ENCODE peak calls at places on chromosomes 4 and X, in seven cellular contexts. N is pancreas, M is left lung, B is tibial nerve, R is uterus, E is stomach, G is neuronal stem cell. L is an unnamed sample. For H3K4me1, the result is how much of the 10 kb centered on the place peaks cover.

GRCh38 chr4:38160487-38161207 is 200.4 kb downstream of the PTTG2 start:
- DNase-seq in N (peak), M (no peak), B (no peak), R (peak), E (no peak), G (peak), L (peak)

GRCh38 chr4:53039741-53040458 is 177.8 kb downstream of the RASL11B start:
- DNase-seq in N (no peak), M (no peak), B (no peak), R (no peak), E (no peak), G (no peak), L (no peak)

GRCh38 chrX:36978886-36979285 is 29.3 kb upstream of the FAM47C start:
- DNase-seq in N (no peak), M (no peak), B (no peak), R (no peak), E (no peak), G (no peak), L (no peak)

GRCh38 chrX:47499291-47499690 is 16.3 kb upstream of the ZNF41 start:
- DNase-seq in N (no peak), M (no peak), B (no peak), R (no peak), E (no peak), G (no peak), L (no peak)

GRCh38 chr4:13980317-13980716 is 352.8 kb upstream of the BOD1L1 start:
- DNase-seq in N (no peak), M (no peak), B (no peak), R (no peak), E (no peak), G (no peak), L (peak)

GRCh38 chr4:20944451-20944850 is 244.2 kb downstream of the PACRGL start:
- DNase-seq in N (no peak), M (no peak), B (no peak), R (no peak), E (no peak), G (no peak), L (peak)

GRCh38 chr4:38510201-38510600 is 153.8 kb upstream of the KLF3 start:
- DNase-seq in N (no peak), M (no peak), B (no peak), R (no peak), E (no peak), G (no peak), L (no peak)

GRCh38 chr4:153735901-153736461 is 23.8 kb downstream of the RNF175 start:
- DNase-seq in N (no peak), M (no peak), B (no peak), R (no peak), E (no peak), G (no peak), L (no peak)

GRCh38 chrX:13649823-13650222 is 3.1 kb upstream of the TCEANC start:
- DNase-seq in N (no peak), M (no peak), B (no peak), R (no peak), E (no peak), G (no peak), L (no peak)

GRCh38 chrX:143854006-143854405 is 29.9 kb upstream of the UBE2NL start:
- DNase-seq in N (no peak), M (no peak), B (no peak), R (no peak), E (no peak), G (no peak), L (peak)

GRCh38 chrX:65707153-65707552 is 39.7 kb downstream of the MSN start:
- DNase-seq in N (no peak), M (no peak), B (no peak), R (no peak), E (no peak), G (no peak), L (peak)

GRCh38 chr4:5921074-5921473 is 28.2 kb upstream of the CRMP1 start:
- DNase-seq in N (no peak), M (no peak), B (no peak), R (no peak), E (no peak), G (no peak), L (peak)
- H3K4me1 ChIP-seq in N (under half), M (under half), B (under half), R (under half), E (under half), G (under half), L (under half)

DNA sequence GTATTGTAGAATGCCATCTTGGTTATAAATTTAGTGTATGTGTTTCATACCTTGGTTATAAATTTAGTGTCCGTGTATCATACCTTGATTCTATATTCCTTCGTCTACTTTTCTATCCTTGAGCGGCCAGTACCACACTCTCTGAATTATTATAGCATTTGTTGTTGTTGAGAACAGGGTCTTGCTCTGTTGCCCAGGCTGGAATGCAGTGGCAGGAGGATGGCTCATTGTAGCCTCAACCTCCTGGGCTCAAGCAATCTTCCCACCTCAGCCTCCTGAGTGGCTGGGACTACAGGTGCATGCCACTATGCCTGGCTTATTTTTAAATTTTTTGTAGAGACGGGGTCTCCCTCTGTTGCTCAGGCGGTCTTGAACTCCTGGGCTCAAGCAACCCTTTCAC is 50.1 kb downstream of the FAM193A start:
- DNase-seq in N (no peak), M (no peak), B (no peak), R (no peak), E (no peak), G (no peak), L (no peak)
- H3K27ac ChIP-seq in N (no peak), M (no peak), B (no peak), R (no peak), E (no peak), G (no peak), L (no peak)

DNA sequence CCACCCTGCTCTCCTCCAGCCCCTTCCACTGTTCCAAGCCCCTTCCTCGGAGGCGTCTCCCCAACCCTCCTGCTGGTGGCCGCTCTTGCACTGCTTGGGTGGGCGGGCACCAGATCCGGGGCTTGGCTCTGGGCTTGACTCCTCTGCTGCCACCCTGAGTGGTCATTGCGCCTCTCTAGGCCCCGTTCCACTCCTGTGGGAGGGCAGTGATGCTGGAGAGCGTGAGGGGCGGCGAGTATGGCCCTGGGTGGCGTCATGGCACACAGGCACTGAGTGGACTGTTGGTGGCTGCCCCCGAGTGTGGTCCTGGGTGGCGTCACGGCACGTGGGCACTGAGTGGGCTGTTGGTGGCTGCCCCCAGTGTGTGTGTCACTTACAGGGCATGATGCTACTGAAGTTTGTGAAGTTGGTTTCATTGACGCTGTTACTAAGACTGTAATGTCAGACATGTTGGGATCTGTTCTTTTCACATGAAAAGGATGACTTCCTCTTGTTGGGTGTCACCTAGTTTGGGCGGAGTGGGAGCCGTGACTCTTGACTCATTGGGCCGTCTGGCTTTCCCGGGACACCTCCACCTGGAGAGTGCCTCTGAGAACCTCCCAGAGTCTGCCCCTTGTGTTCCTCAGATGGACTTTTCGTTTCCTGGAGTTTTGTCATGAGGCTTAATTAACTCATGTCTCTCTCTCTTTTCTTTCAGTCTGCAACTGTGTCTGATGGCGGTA is 55.9 kb upstream of the HGFAC start:
- DNase-seq in N (no peak), M (peak), B (no peak), R (no peak), E (no peak), G (no peak), L (no peak)
- H3K4me1 ChIP-seq in N (under half), M (under half), B (under half), R (under half), E (half or more), G (under half), L (under half)

GRCh38 chrX:119237526-119238035 is 1.5 kb downstream of the PGRMC1 start:
- DNase-seq in N (no peak), M (no peak), B (no peak), R (no peak), E (no peak), G (no peak), L (no peak)
- H3K27ac ChIP-seq in N (no peak), M (peak), B (peak), R (peak), E (no peak), G (no peak), L (peak)

DNA sequence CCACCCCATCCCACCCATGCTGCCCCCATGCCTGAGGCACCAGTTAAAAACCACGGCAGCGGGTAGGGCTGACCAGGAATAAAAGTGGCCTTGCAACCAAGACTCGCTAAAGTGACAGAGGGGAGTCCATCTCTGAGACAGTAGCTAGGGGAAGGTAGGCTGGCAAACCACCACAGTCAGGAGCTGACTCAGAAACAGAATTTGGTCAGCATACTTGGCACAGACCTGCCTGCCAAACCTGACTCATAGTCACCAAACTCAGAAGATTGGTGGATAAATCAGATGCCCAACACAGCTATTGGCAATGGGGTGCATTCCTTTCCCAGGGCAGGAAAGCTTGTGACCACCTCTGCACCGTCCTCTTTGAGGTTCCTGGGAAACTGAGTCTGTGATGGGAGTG is 193.8 kb downstream of the BCOR start:
- DNase-seq in N (no peak), M (no peak), B (no peak), R (no peak), E (no peak), G (no peak), L (no peak)
- H3K4me1 ChIP-seq in N (under half), M (under half), B (under half), R (under half), E (under half), G (under half), L (under half)

DNA sequence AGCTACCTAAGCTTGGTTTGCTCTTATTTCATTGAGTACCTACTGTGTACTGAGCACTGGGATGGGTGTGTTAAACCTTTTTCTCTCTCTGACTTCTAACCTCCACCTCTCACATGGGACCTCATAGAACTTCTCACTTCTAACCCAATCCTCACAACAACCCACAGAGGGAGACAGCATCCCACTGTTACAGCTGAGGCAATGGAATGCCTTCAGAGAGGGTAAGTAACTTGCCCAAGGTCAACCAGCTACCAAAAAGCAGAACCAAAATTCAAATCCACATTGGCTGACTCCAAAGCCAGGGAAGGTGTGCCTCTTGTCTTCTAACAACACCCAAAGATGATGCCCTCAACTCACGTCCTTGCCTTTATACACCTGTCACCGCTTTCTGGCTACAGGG is 5.4 kb downstream of the SEL1L3 start:
- DNase-seq in N (no peak), M (no peak), B (no peak), R (no peak), E (no peak), G (no peak), L (no peak)
- H3K27ac ChIP-seq in N (no peak), M (no peak), B (peak), R (no peak), E (no peak), G (no peak), L (no peak)